ENCODE peak calls at places on chromosomes 2 and 18, in eight cellular contexts. O, Z, T, L, A, V, Y and C are unnamed samples.

GRCh38 chr2:217105733-217106649 is 246.1 kb upstream of the TNP1 start:
- DNase-seq in O (peak; percentile 95), Z (no peak), T (no peak), L (no peak), A (no peak), V (no peak), Y (no peak), C (peak; percentile 88)

GRCh38 chr18:70416496-70416895 is 127.7 kb downstream of the SOCS6 start:
- DNase-seq in O (no peak), Z (no peak), T (no peak), L (no peak), A (no peak), V (no peak), Y (no peak), C (no peak)

GRCh38 chr2:109242654-109243331 is 113.8 kb downstream of the SH3RF3 start:
- DNase-seq in O (peak; percentile 94), Z (no peak), T (no peak), L (peak; percentile 17), A (peak; percentile 68), V (no peak), Y (no peak), C (peak; percentile 84)

GRCh38 chr2:235142588-235142987 is 190.8 kb downstream of the SH3BP4 start:
- DNase-seq in O (no peak), Z (no peak), T (no peak), L (no peak), A (no peak), V (no peak), Y (no peak), C (no peak)

GRCh38 chr2:166148811-166149400 is 21.1 kb upstream of the SCN1A start:
- DNase-seq in O (no peak), Z (no peak), T (no peak), L (no peak), A (no peak), V (no peak), Y (no peak), C (no peak)

GRCh38 chr2:128286011-128286721 is 32.5 kb downstream of the HS6ST1 start:
- DNase-seq in O (no peak), Z (no peak), T (no peak), L (no peak), A (no peak), V (no peak), Y (no peak), C (no peak)

GRCh38 chr2:1605102-1605501 is 139.2 kb downstream of the PXDN start:
- DNase-seq in O (peak; percentile 53), Z (no peak), T (no peak), L (no peak), A (peak; percentile 46), V (no peak), Y (no peak), C (no peak)

GRCh38 chr18:34650121-34650545 is 60.0 kb upstream of the DTNA start:
- DNase-seq in O (peak; percentile 88), Z (no peak), T (no peak), L (no peak), A (no peak), V (no peak), Y (no peak), C (no peak)

GRCh38 chr2:143843696-143844095 is 676.2 kb downstream of the ZEB2 start:
- DNase-seq in O (no peak), Z (no peak), T (no peak), L (no peak), A (no peak), V (no peak), Y (no peak), C (no peak)

GRCh38 chr2:200172944-200173481 is 133.5 kb upstream of the SPATS2L start:
- DNase-seq in O (peak; percentile 43), Z (no peak), T (no peak), L (no peak), A (no peak), V (no peak), Y (no peak), C (peak; percentile 66)

GRCh38 chr18:25921677-25922421 is 168.6 kb downstream of the SS18 start:
- DNase-seq in O (peak; percentile 20), Z (peak; percentile 42), T (peak; percentile 3), L (peak; percentile 8), A (no peak), V (peak; percentile 34), Y (peak; percentile 26), C (peak; percentile 22)

GRCh38 chr2:25899404-25899925 is 21.2 kb upstream of the ASXL2 start:
- DNase-seq in O (peak; percentile 46), Z (no peak), T (no peak), L (no peak), A (no peak), V (no peak), Y (no peak), C (no peak)

GRCh38 chr2:241842620-241843211 is 16.0 kb downstream of the PDCD1 start:
- DNase-seq in O (no peak), Z (peak; percentile 58), T (peak; percentile 46), L (no peak), A (peak; percentile 65), V (peak; percentile 78), Y (no peak), C (no peak)

GRCh38 chr2:221972813-221973478 is 325.9 kb downstream of the PAX3 start:
- DNase-seq in O (no peak), Z (no peak), T (no peak), L (no peak), A (no peak), V (no peak), Y (no peak), C (no peak)

GRCh38 chr2:110807520-110807919 is 75.1 kb downstream of the ACOXL start:
- DNase-seq in O (peak; percentile 20), Z (no peak), T (no peak), L (no peak), A (no peak), V (no peak), Y (no peak), C (peak; percentile 38)

GRCh38 chr2:119426801-119427395 is 4.8 kb upstream of the TMEM37 start:
- DNase-seq in O (no peak), Z (no peak), T (no peak), L (no peak), A (peak; percentile 91), V (no peak), Y (no peak), C (no peak)

GRCh38 chr18:4172491-4172890 is 282.6 kb downstream of the DLGAP1 start:
- DNase-seq in O (no peak), Z (no peak), T (no peak), L (no peak), A (no peak), V (no peak), Y (no peak), C (no peak)

GRCh38 chr2:218431878-218432277 is 13.0 kb downstream of the VIL1 start:
- DNase-seq in O (no peak), Z (no peak), T (no peak), L (no peak), A (no peak), V (no peak), Y (no peak), C (no peak)

GRCh38 chr18:61443311-61443710 is 110.1 kb downstream of the CDH20 start:
- DNase-seq in O (no peak), Z (no peak), T (no peak), L (no peak), A (no peak), V (no peak), Y (no peak), C (peak; percentile 11)

GRCh38 chr2:25286025-25286400 is 55.7 kb downstream of the DNMT3A start:
- DNase-seq in O (no peak), Z (peak; percentile 67), T (no peak), L (no peak), A (peak; percentile 60), V (peak; percentile 70), Y (peak; percentile 62), C (peak; percentile 3)

GRCh38 chr18:11963991-11964484 is 17.3 kb upstream of the IMPA2 start:
- DNase-seq in O (peak; percentile 79), Z (no peak), T (no peak), L (no peak), A (no peak), V (no peak), Y (no peak), C (no peak)

GRCh38 chr2:200703132-200703925 is 108.4 kb upstream of the BZW1 start:
- DNase-seq in O (peak; percentile 80), Z (no peak), T (no peak), L (peak; percentile 64), A (no peak), V (peak; percentile 61), Y (no peak), C (peak; percentile 67)

GRCh38 chr2:8885449-8886196 is 48.2 kb upstream of the KIDINS220 start:
- DNase-seq in O (no peak), Z (no peak), T (no peak), L (no peak), A (no peak), V (no peak), Y (no peak), C (no peak)

GRCh38 chr18:46456691-46457090 is 200.3 kb downstream of the LOXHD1 start:
- DNase-seq in O (no peak), Z (no peak), T (no peak), L (no peak), A (no peak), V (no peak), Y (no peak), C (no peak)

GRCh38 chr2:38184964-38185603 is 109.1 kb upstream of the CYP1B1 start:
- DNase-seq in O (peak; percentile 73), Z (peak; percentile 5), T (no peak), L (no peak), A (no peak), V (no peak), Y (no peak), C (no peak)